ENCODE peak calls at places on chromosomes 1 and 21, in eight cellular contexts. L is T1000; I is activated T-cell treated with anti-CD3 and anti-CD28 coated beads, Interleukin-2, amount 50 U/mL, for 72 hours; T is amniotic stem cell; X is heart right ventricle; J is NCI-H446 treated with DMSO at 0.1 percent for 48 hours; G is activated CD8-positive, alpha-beta memory T cell treated with anti-CD3 and anti-CD28 coated beads, Interleukin-2, amount 50 U/mL, for 4 hours; F is hypothalamus. P is an unnamed sample.

GRCh38 chr1:201381130-201381529 is 3.6 kb upstream of the TNNT2 start:
- DNase-seq in L (no peak), I (no peak), T (no peak), X (no peak), J (no peak), G (no peak), F (no peak), P (no peak)

GRCh38 chr1:242738702-242739225 is 214.3 kb upstream of the PLD5 start:
- DNase-seq in L (no peak), I (no peak), T (no peak), X (no peak), J (no peak), G (no peak), F (no peak), P (no peak)

GRCh38 chr1:68104155-68104554 is 53.7 kb upstream of the DIRAS3 start:
- DNase-seq in L (no peak), I (no peak), T (no peak), X (no peak), J (no peak), G (no peak), F (no peak), P (no peak)

GRCh38 chr1:10958614-10959013 is 53.8 kb upstream of the TARDBP start:
- DNase-seq in L (no peak), I (no peak), T (no peak), X (no peak), J (no peak), G (no peak), F (no peak), P (no peak)

GRCh38 chr1:119742193-119742592 is 26.5 kb downstream of the HMGCS2 start:
- DNase-seq in L (no peak), I (no peak), T (no peak), X (peak; percentile 34), J (no peak), G (no peak), F (no peak), P (peak; percentile 39)

GRCh38 chr1:81543764-81544163 is 257.0 kb upstream of the ADGRL2 start:
- DNase-seq in L (no peak), I (no peak), T (no peak), X (no peak), J (no peak), G (no peak), F (no peak), P (no peak)

GRCh38 chr1:246280551-246280950 is 226.5 kb downstream of the SMYD3 start:
- DNase-seq in L (no peak), I (no peak), T (peak; percentile 30), X (no peak), J (no peak), G (no peak), F (no peak), P (no peak)

GRCh38 chr1:17755120-17755519 is at the start of gene ACTL8:
- DNase-seq in L (no peak), I (no peak), T (no peak), X (no peak), J (no peak), G (no peak), F (no peak), P (no peak)

GRCh38 chr1:18239671-18240070 is 132.1 kb downstream of the IGSF21 start:
- DNase-seq in L (no peak), I (no peak), T (no peak), X (no peak), J (peak; percentile 33), G (no peak), F (no peak), P (no peak)

GRCh38 chr1:28449904-28450303 is 55.9 kb upstream of the RCC1 start:
- DNase-seq in L (no peak), I (peak; percentile 66), T (peak; percentile 17), X (no peak), J (no peak), G (no peak), F (no peak), P (no peak)

GRCh38 chr1:107430540-107431228 is 289.8 kb downstream of the NTNG1 start:
- DNase-seq in L (no peak), I (peak; percentile 34), T (peak; percentile 12), X (no peak), J (peak; percentile 27), G (no peak), F (no peak), P (peak; percentile 24)

GRCh38 chr1:203036135-203036534 is 9.8 kb downstream of the PPFIA4 start:
- DNase-seq in L (no peak), I (no peak), T (no peak), X (no peak), J (no peak), G (no peak), F (no peak), P (no peak)

GRCh38 chr1:40362699-40363098 is 10.8 kb upstream of the SMAP2 start:
- DNase-seq in L (peak; percentile 19), I (no peak), T (no peak), X (no peak), J (no peak), G (no peak), F (no peak), P (no peak)

GRCh38 chr21:45821315-45822001 is 160.1 kb upstream of the COL6A1 start:
- DNase-seq in L (no peak), I (peak; percentile 14), T (no peak), X (no peak), J (no peak), G (no peak), F (no peak), P (no peak)

GRCh38 chr1:53583021-53583902 is 124.1 kb downstream of the DMRTB1 start:
- DNase-seq in L (no peak), I (no peak), T (no peak), X (no peak), J (no peak), G (peak; percentile 2), F (no peak), P (no peak)

P was measured in left cardiac atrium.